ENCODE peak calls at places on chromosomes 16 and 17, in eight cellular contexts. G is astrocyte of the hippocampus; O is HAP-1; A is stimulated activated CD4-positive, alpha-beta T cell treated with anti-CD3 and anti-CD28 coated beads, Interleukin-4, amount 100 ng/mL, for 48 hours; C is WTC11; E is A673; Z is HuH-7.5; P is T-helper 17 cell. I is an unnamed sample.

GRCh38 chr17:81468111-81468764 is 44.4 kb downstream of the ACTG1 start:
- DNase-seq in P (no peak), Z (no peak), A (no peak), G (no peak), C (no peak), E (no peak), O (no peak), I (no peak)

GRCh38 chr17:79048826-79049755 is 25.1 kb downstream of the C1QTNF1 start:
- DNase-seq in C (no peak), A (no peak), G (no peak), E (no peak), O (no peak), Z (no peak), P (no peak), I (no peak)

GRCh38 chr17:75564195-75564594 is 23.4 kb upstream of the MYO15B start:
- DNase-seq in E (no peak), A (no peak), G (no peak), P (no peak), C (no peak), Z (no peak), O (no peak), I (no peak)

GRCh38 chr16:2841606-2842339 is 11.7 kb downstream of the ZG16B start:
- DNase-seq in Z (no peak), E (no peak), P (no peak), A (no peak), G (no peak), O (no peak), C (no peak), I (no peak)

GRCh38 chr16:11621920-11622651 is 35.4 kb upstream of the LITAF start:
- DNase-seq in E (no peak), A (no peak), P (no peak), C (no peak), O (no peak), Z (no peak), G (peak; percentile 16), I (no peak)

GRCh38 chr17:68592667-68593330 is 8.4 kb downstream of the FAM20A start:
- DNase-seq in G (no peak), P (no peak), Z (no peak), O (no peak), C (no peak), E (no peak), A (no peak), I (no peak)

GRCh38 chr16:74563828-74564263 is 43.1 kb downstream of the GLG1 start:
- DNase-seq in A (no peak), O (no peak), P (no peak), C (no peak), Z (no peak), E (no peak), G (peak; percentile 22), I (peak; percentile 16)

GRCh38 chr17:8264320-8264719 is 15.2 kb downstream of the PFAS start:
- DNase-seq in Z (no peak), E (no peak), P (no peak), G (no peak), C (no peak), O (no peak), A (no peak), I (no peak)

GRCh38 chr16:26464576-26465266 is 602.0 kb upstream of the C16orf82 start:
- DNase-seq in E (no peak), G (no peak), A (no peak), O (no peak), C (peak; percentile 32), P (no peak), Z (no peak), I (no peak)

GRCh38 chr16:28596840-28597691 is at the start of gene SULT1A2:
- DNase-seq in G (no peak), Z (no peak), E (no peak), C (peak; percentile 34), A (no peak), P (no peak), O (no peak), I (no peak)

GRCh38 chr17:62807812-62808575 is at the start of gene MARCHF10:
- DNase-seq in G (peak; percentile 62), C (peak; percentile 77), P (no peak), E (no peak), O (peak; percentile 78), A (peak; percentile 8), Z (peak; percentile 65), I (no peak)

GRCh38 chr17:43016216-43016615 is 6.0 kb downstream of the VAT1 start:
- DNase-seq in G (no peak), P (no peak), E (no peak), Z (no peak), O (no peak), A (no peak), C (no peak), I (no peak)

GRCh38 chr17:1736348-1737281 is 6.1 kb upstream of the SERPINF2 start:
- DNase-seq in O (no peak), Z (peak; percentile 97), A (peak; percentile 47), P (peak; percentile 45), C (no peak), E (peak; percentile 91), G (peak; percentile 60), I (no peak)

GRCh38 chr17:61221181-61221580 is 178.5 kb upstream of the TBX2 start:
- DNase-seq in P (no peak), A (no peak), Z (no peak), O (no peak), E (no peak), C (no peak), G (no peak), I (no peak)

GRCh38 chr16:4070936-4071335 is 45.3 kb downstream of the ADCY9 start:
- DNase-seq in Z (no peak), C (no peak), P (no peak), A (no peak), G (no peak), E (no peak), O (no peak), I (no peak)

GRCh38 chr16:60295451-60295850 is 1561.3 kb upstream of the GOT2 start:
- DNase-seq in O (no peak), Z (no peak), E (no peak), P (no peak), C (no peak), G (no peak), A (no peak), I (no peak)

GRCh38 chr17:2212328-2212981 is 91.1 kb downstream of the SMG6 start:
- DNase-seq in O (no peak), C (no peak), G (peak; percentile 86), P (no peak), E (no peak), Z (no peak), A (no peak), I (peak; percentile 61)

GRCh38 chr17:10579270-10579669 is 29.8 kb upstream of the MYH2 start:
- DNase-seq in O (no peak), G (no peak), A (no peak), P (no peak), E (no peak), Z (no peak), C (no peak), I (no peak)

GRCh38 chr17:56592487-56593072 is 919 bp upstream of the NOG start:
- DNase-seq in C (peak; percentile 77), P (peak; percentile 61), Z (peak; percentile 74), G (peak; percentile 87), E (peak; percentile 77), O (peak; percentile 82), A (peak; percentile 68), I (peak; percentile 14)

GRCh38 chr17:19024101-19025078 is 19.8 kb upstream of the FAM83G start:
- DNase-seq in E (no peak), Z (no peak), O (no peak), P (no peak), C (no peak), G (no peak), A (no peak), I (no peak)

GRCh38 chr17:58120195-58120822 is 27.9 kb upstream of the OR4D1 start:
- DNase-seq in G (peak; percentile 82), P (peak; percentile 30), Z (peak; percentile 39), C (peak; percentile 56), O (peak; percentile 71), A (peak; percentile 17), E (peak; percentile 62), I (no peak)

GRCh38 chr17:57604771-57605733 is 140.0 kb downstream of the CCDC182 start:
- DNase-seq in E (peak; percentile 73), Z (no peak), C (no peak), A (no peak), G (peak; percentile 69), P (no peak), O (no peak), I (peak; percentile 64)